ENCODE peak calls at places on chromosomes 12 and 14, in ten cellular contexts. X is NCI-H1092 treated with DMSO at 0.1 percent for 48 hours; S is GM19239; B is bronchial epithelial cell; G is RWPE1; F is breast epithelium; Y is SW 1271; O is heart right ventricle; U is central memory CD8-positive, alpha-beta T cell; R is hypothalamus. N is an unnamed sample.

GRCh38 chr12:10673660-10674384 is at the start of gene STYK1:
- DNase-seq in Y (peak; percentile 73), B (peak; percentile 85), X (peak; percentile 41), R (no peak), G (peak; percentile 76), S (peak; percentile 34), O (peak; percentile 12), U (peak; percentile 77), F (peak; percentile 60), N (peak; percentile 1)

GRCh38 chr12:113214938-113215400 is 6.3 kb upstream of the TPCN1 start:
- DNase-seq in F (peak; percentile 75), Y (peak; percentile 96), U (no peak), X (no peak), O (peak; percentile 65), S (no peak), B (peak; percentile 85), R (no peak), G (peak; percentile 89), N (no peak)

GRCh38 chr12:57631566-57632368 is 1.2 kb downstream of the B4GALNT1 start:
- DNase-seq in R (no peak), Y (no peak), U (no peak), F (peak; percentile 15), G (no peak), X (peak; percentile 4), S (no peak), B (no peak), O (no peak), N (no peak)

GRCh38 chr12:52988933-52989332 is 17.3 kb upstream of the EIF4B start:
- DNase-seq in O (no peak), U (no peak), Y (no peak), S (no peak), X (no peak), F (no peak), R (no peak), B (no peak), G (no peak), N (no peak)

GRCh38 chr12:96015672-96016071 is 19.5 kb upstream of the HAL start:
- DNase-seq in S (no peak), X (peak; percentile 5), F (no peak), U (no peak), Y (peak; percentile 25), O (peak; percentile 22), B (peak; percentile 35), R (no peak), G (no peak), N (no peak)

GRCh38 chr12:123063535-123063934 is 83.1 kb downstream of the ARL6IP4 start:
- DNase-seq in F (no peak), S (no peak), O (no peak), Y (peak; percentile 5), X (no peak), G (no peak), U (no peak), B (no peak), R (no peak), N (no peak)

GRCh38 chr12:111066744-111067437 is 146.5 kb upstream of the MYL2 start:
- DNase-seq in Y (peak; percentile 13), F (no peak), X (no peak), R (no peak), S (no peak), G (peak; percentile 84), O (no peak), B (peak; percentile 90), U (no peak), N (no peak)

GRCh38 chr14:29745863-29746262 is 181.8 kb downstream of the PRKD1 start:
- DNase-seq in U (no peak), G (no peak), X (no peak), Y (no peak), B (no peak), F (no peak), S (no peak), R (no peak), O (no peak), N (no peak)

GRCh38 chr12:32918890-32919791 is 22.6 kb upstream of the PKP2 start:
- DNase-seq in U (no peak), Y (peak; percentile 53), G (peak; percentile 48), X (peak; percentile 48), R (no peak), S (no peak), B (peak; percentile 90), F (no peak), O (peak; percentile 9), N (peak; percentile 10)

GRCh38 chr12:123934016-123934620 is 38.5 kb downstream of the CCDC92 start:
- DNase-seq in Y (no peak), R (no peak), U (no peak), S (no peak), O (no peak), F (no peak), G (no peak), X (no peak), B (no peak), N (no peak)

GRCh38 chr12:94184995-94185711 is 36.8 kb downstream of the PLXNC1 start:
- DNase-seq in G (no peak), R (no peak), F (no peak), O (no peak), U (no peak), X (no peak), S (no peak), Y (no peak), B (no peak), N (no peak)

GRCh38 chr14:22846811-22847307 is 10.5 kb downstream of the MMP14 start:
- DNase-seq in G (no peak), S (no peak), F (no peak), B (no peak), O (no peak), X (no peak), R (no peak), Y (no peak), U (no peak), N (no peak)

GRCh38 chr14:90060312-90060964 is 1.4 kb upstream of the KCNK13 start:
- DNase-seq in R (peak; percentile 59), O (no peak), X (peak; percentile 48), S (peak; percentile 48), G (peak; percentile 65), B (peak; percentile 20), U (no peak), Y (peak; percentile 60), F (no peak), N (peak; percentile 76)

GRCh38 chr14:66087231-66087630 is 398.9 kb upstream of the CCDC196 start:
- DNase-seq in F (no peak), U (no peak), B (no peak), G (no peak), O (no peak), X (no peak), S (no peak), Y (no peak), R (no peak), N (no peak)

GRCh38 chr14:94041551-94042346 is 15.6 kb downstream of the OTUB2 start:
- DNase-seq in Y (no peak), S (no peak), B (no peak), G (no peak), O (peak; percentile 36), X (no peak), R (no peak), F (no peak), U (no peak), N (no peak)

GRCh38 chr12:50110127-50110761 is 1.8 kb upstream of the COX14 start:
- DNase-seq in G (no peak), O (peak; percentile 69), X (no peak), B (no peak), U (no peak), Y (no peak), F (peak; percentile 50), R (no peak), S (peak; percentile 66), N (no peak)

GRCh38 chr14:72595152-72595551 is 298.7 kb downstream of the DPF3 start:
- DNase-seq in F (no peak), X (no peak), B (no peak), G (no peak), O (no peak), Y (no peak), U (no peak), S (no peak), R (no peak), N (no peak)

GRCh38 chr14:102508410-102508773 is 1.2 kb downstream of the ANKRD9 start:
- DNase-seq in U (no peak), Y (no peak), G (peak; percentile 82), X (no peak), S (no peak), F (no peak), O (peak; percentile 52), B (peak; percentile 70), R (no peak), N (no peak)

GRCh38 chr12:76037130-76038105 is 5.8 kb upstream of the PHLDA1 start:
- DNase-seq in B (peak; percentile 79), G (peak; percentile 34), Y (peak; percentile 87), F (no peak), X (peak; percentile 74), U (peak; percentile 41), R (peak; percentile 35), S (no peak), O (peak; percentile 54), N (peak; percentile 47)

GRCh38 chr12:49198431-49199155 is 9.7 kb upstream of the TUBA1A start:
- DNase-seq in R (peak; percentile 71), G (peak; percentile 57), Y (peak; percentile 59), O (peak; percentile 73), S (no peak), F (no peak), B (peak; percentile 46), X (peak; percentile 70), U (no peak), N (peak; percentile 80)

GRCh38 chr14:71651228-71651627 is 281.0 kb upstream of the RGS6 start:
- DNase-seq in Y (peak; percentile 49), O (peak; percentile 57), R (peak; percentile 5), U (no peak), S (no peak), G (no peak), X (no peak), F (no peak), B (peak; percentile 37), N (peak; percentile 9)